ENCODE peak calls at places on chromosomes 12 and 14, in six cellular contexts. A is GM12891, L is K562, T is GM12878, E is H1, I is HepG2. W is an unnamed sample.
A peak's percentile ranks its signal among the peaks of the same experiment; 100 is the strongest.

GRCh38 chr14:47674148-47674545 is 1.3 kb downstream of the MDGA2 start:
- DNase-seq in A (no peak), L (no peak), T (no peak), E (peak; percentile 64), I (no peak), W (no peak)

GRCh38 chr12:4796218-4796617 is 76.0 kb downstream of the GALNT8 start:
- DNase-seq in A (no peak), L (no peak), T (no peak), E (no peak), I (no peak), W (no peak)

GRCh38 chr14:53509227-53509822 is 356.2 kb upstream of the DDHD1 start:
- DNase-seq in A (no peak), L (no peak), T (no peak), E (no peak), I (no peak), W (no peak)

GRCh38 chr12:116896525-116896924 is 14.2 kb upstream of the FBXW8 start:
- DNase-seq in A (no peak), L (no peak), T (no peak), E (no peak), I (no peak), W (no peak)

GRCh38 chr12:101962486-101962885 is 85.1 kb downstream of the DRAM1 start:
- DNase-seq in A (no peak), L (no peak), T (no peak), E (no peak), I (no peak), W (no peak)

GRCh38 chr14:45070215-45070614 is 13.7 kb upstream of the PRPF39 start:
- DNase-seq in A (no peak), L (no peak), T (no peak), E (no peak), I (no peak), W (no peak)

GRCh38 chr14:64061706-64062105 is 208.9 kb downstream of the SYNE2 start:
- DNase-seq in A (no peak), L (no peak), T (no peak), E (no peak), I (no peak), W (no peak)

GRCh38 chr14:34872822-34873590 is 2.2 kb downstream of the BAZ1A start:
- DNase-seq in A (peak; percentile 8), L (no peak), T (no peak), E (no peak), I (peak; percentile 90), W (peak; percentile 6)

GRCh38 chr14:73726025-73726961 is 12.1 kb upstream of the PNMA1 start:
- DNase-seq in A (no peak), L (peak; percentile 33), T (no peak), E (no peak), I (no peak), W (peak; percentile 4)

GRCh38 chr12:30416631-30417030 is 279.0 kb downstream of the IPO8 start:
- DNase-seq in A (no peak), L (no peak), T (no peak), E (no peak), I (no peak), W (no peak)

GRCh38 chr12:64673490-64674169 is 63.3 kb downstream of the RASSF3 start:
- DNase-seq in A (no peak), L (no peak), T (no peak), E (no peak), I (peak; percentile 32), W (no peak)

GRCh38 chr12:18811268-18811667 is 73.3 kb downstream of the CAPZA3 start:
- DNase-seq in A (no peak), L (no peak), T (no peak), E (no peak), I (no peak), W (no peak)

GRCh38 chr14:95182379-95182778 is 25.1 kb upstream of the DICER1 start:
- DNase-seq in A (no peak), L (no peak), T (no peak), E (no peak), I (no peak), W (no peak)

GRCh38 chr12:4270670-4271432 is 2.7 kb upstream of the CCND2 start:
- DNase-seq in A (no peak), L (no peak), T (no peak), E (peak; percentile 83), I (no peak), W (no peak)

GRCh38 chr12:29733060-29733459 is 50.7 kb downstream of the TMTC1 start:
- DNase-seq in A (no peak), L (no peak), T (no peak), E (no peak), I (no peak), W (no peak)

GRCh38 chr14:94767321-94767878 is 2.5 kb downstream of the GSC start:
- DNase-seq in A (no peak), L (no peak), T (no peak), E (peak; percentile 67), I (no peak), W (no peak)

GRCh38 chr12:76551482-76551888 is 8.1 kb downstream of the OSBPL8 start:
- DNase-seq in A (no peak), L (peak; percentile 23), T (no peak), E (no peak), I (no peak), W (no peak)

GRCh38 chr12:76546889-76547288 is 12.7 kb downstream of the OSBPL8 start:
- DNase-seq in A (no peak), L (no peak), T (no peak), E (no peak), I (no peak), W (no peak)

GRCh38 chr12:76548222-76548837 is 11.2 kb downstream of the OSBPL8 start:
- DNase-seq in A (no peak), L (no peak), T (no peak), E (no peak), I (no peak), W (no peak)

GRCh38 chr12:76547526-76547925 is 12.0 kb downstream of the OSBPL8 start:
- DNase-seq in A (no peak), L (no peak), T (no peak), E (no peak), I (no peak), W (no peak)

GRCh38 chr12:76549131-76549530 is 10.4 kb downstream of the OSBPL8 start:
- DNase-seq in A (no peak), L (no peak), T (no peak), E (no peak), I (no peak), W (no peak)
- TF ChIP-seq TAF1 in A (no peak), L (no peak), T (no peak), E (no peak), I (no peak), W (no peak)

GRCh38 chr14:38616959-38617358 is 361.1 kb upstream of the CLEC14A start:
- DNase-seq in A (no peak), L (no peak), T (no peak), E (no peak), I (no peak), W (no peak)
- TF ChIP-seq TAF1 in A (no peak), L (no peak), T (no peak), E (no peak), I (no peak), W (no peak)

GRCh38 chr12:12837025-12837872 is 24.1 kb downstream of the DDX47 start:
- DNase-seq in A (peak; percentile 47), L (peak; percentile 48), T (no peak), E (peak; percentile 51), I (peak; percentile 37), W (peak; percentile 33)
- TF ChIP-seq TAF1 in A (no peak), L (no peak), T (no peak), E (no peak), I (no peak), W (no peak)

DNA sequence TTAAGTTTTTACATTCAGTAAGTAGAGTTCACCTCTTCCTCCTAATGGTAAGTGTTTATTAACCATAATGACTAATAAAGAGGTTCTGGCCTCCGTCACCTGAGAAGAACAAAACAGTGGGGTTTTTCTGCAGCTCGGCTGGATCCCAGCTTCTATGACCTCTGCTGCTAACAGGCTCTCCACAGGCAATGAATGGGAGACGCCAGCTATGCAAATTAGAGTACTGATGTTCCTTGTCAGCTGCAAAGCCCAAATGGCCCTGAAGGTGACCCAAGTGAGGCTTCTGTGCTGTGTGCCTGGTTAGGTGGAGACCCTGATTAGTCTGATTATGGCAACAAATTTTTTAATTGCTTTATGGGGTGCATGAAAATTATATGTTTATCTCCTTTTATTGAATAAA is 218.1 kb downstream of the APAF1 start:
- DNase-seq in A (no peak), L (no peak), T (no peak), E (no peak), I (no peak), W (no peak)
- TF ChIP-seq TAF1 in A (no peak), L (no peak), T (no peak), E (no peak), I (no peak), W (no peak)

GRCh38 chr14:57512221-57512620 is 18.6 kb upstream of the CCDC198 start:
- DNase-seq in A (no peak), L (no peak), T (no peak), E (no peak), I (no peak), W (no peak)

GRCh38 chr14:57508756-57509155 is 15.1 kb upstream of the CCDC198 start:
- DNase-seq in A (no peak), L (no peak), T (no peak), E (no peak), I (no peak), W (no peak)
- TF ChIP-seq TAF1 in A (no peak), L (no peak), T (no peak), E (no peak), I (no peak), W (no peak)

W was measured in GM12892.